ENCODE peak calls at places on chromosomes 11 and 22, in ten cellular contexts. One of them, this sample, is unnamed.

GRCh38 chr11:102447193-102447592 is 5.4 kb downstream of the TMEM123 start:
- DNase-seq in T-cell: no peak
- DNase-seq in iris pigment epithelial cell: no peak
- DNase-seq in HTR-8/SVneo: no peak
- DNase-seq in heart right ventricle: no peak
- DNase-seq in activated CD8-positive, alpha-beta memory T cell treated with anti-CD3 and anti-CD28 coated beads for 1 hour: no peak
- DNase-seq in Jurkat, Clone E6-1: no peak
- DNase-seq in endodermal cell: no peak
- DNase-seq in left cardiac atrium: no peak
- DNase-seq in T1000: no peak
- DNase-seq in this sample: no peak

GRCh38 chr22:31075961-31076360 is 5.2 kb upstream of the SMTN start:
- DNase-seq in T-cell: no peak
- DNase-seq in iris pigment epithelial cell: peak; percentile 41
- DNase-seq in HTR-8/SVneo: no peak
- DNase-seq in heart right ventricle: peak; percentile 91
- DNase-seq in activated CD8-positive, alpha-beta memory T cell treated with anti-CD3 and anti-CD28 coated beads for 1 hour: no peak
- DNase-seq in Jurkat, Clone E6-1: no peak
- DNase-seq in endodermal cell: no peak
- DNase-seq in left cardiac atrium: peak; percentile 90
- DNase-seq in T1000: no peak
- DNase-seq in this sample: no peak

GRCh38 chr11:87437844-87438223 is 400.1 kb downstream of the TMEM135 start:
- DNase-seq in T-cell: no peak
- DNase-seq in iris pigment epithelial cell: peak; percentile 71
- DNase-seq in HTR-8/SVneo: peak; percentile 37
- DNase-seq in heart right ventricle: no peak
- DNase-seq in activated CD8-positive, alpha-beta memory T cell treated with anti-CD3 and anti-CD28 coated beads for 1 hour: no peak
- DNase-seq in Jurkat, Clone E6-1: no peak
- DNase-seq in endodermal cell: no peak
- DNase-seq in left cardiac atrium: no peak
- DNase-seq in T1000: no peak
- DNase-seq in this sample: no peak

GRCh38 chr11:79026803-79027445 is 413.9 kb downstream of the TENM4 start:
- DNase-seq in T-cell: no peak
- DNase-seq in iris pigment epithelial cell: peak; percentile 17
- DNase-seq in HTR-8/SVneo: no peak
- DNase-seq in heart right ventricle: no peak
- DNase-seq in activated CD8-positive, alpha-beta memory T cell treated with anti-CD3 and anti-CD28 coated beads for 1 hour: no peak
- DNase-seq in Jurkat, Clone E6-1: no peak
- DNase-seq in endodermal cell: no peak
- DNase-seq in left cardiac atrium: no peak
- DNase-seq in T1000: no peak
- DNase-seq in this sample: peak; percentile 44

GRCh38 chr22:24725736-24726135 is 48.8 kb downstream of the PIWIL3 start:
- DNase-seq in T-cell: no peak
- DNase-seq in iris pigment epithelial cell: no peak
- DNase-seq in HTR-8/SVneo: no peak
- DNase-seq in heart right ventricle: no peak
- DNase-seq in activated CD8-positive, alpha-beta memory T cell treated with anti-CD3 and anti-CD28 coated beads for 1 hour: no peak
- DNase-seq in Jurkat, Clone E6-1: no peak
- DNase-seq in endodermal cell: no peak
- DNase-seq in left cardiac atrium: no peak
- DNase-seq in T1000: no peak
- DNase-seq in this sample: no peak

GRCh38 chr11:44860346-44860745 is 90.3 kb downstream of the TP53I11 start:
- DNase-seq in T-cell: no peak
- DNase-seq in iris pigment epithelial cell: no peak
- DNase-seq in HTR-8/SVneo: no peak
- DNase-seq in heart right ventricle: no peak
- DNase-seq in activated CD8-positive, alpha-beta memory T cell treated with anti-CD3 and anti-CD28 coated beads for 1 hour: no peak
- DNase-seq in Jurkat, Clone E6-1: no peak
- DNase-seq in endodermal cell: no peak
- DNase-seq in left cardiac atrium: no peak
- DNase-seq in T1000: no peak
- DNase-seq in this sample: no peak

GRCh38 chr11:46271875-46272815 is 5.3 kb upstream of the CREB3L1 start:
- DNase-seq in T-cell: no peak
- DNase-seq in iris pigment epithelial cell: no peak
- DNase-seq in HTR-8/SVneo: no peak
- DNase-seq in heart right ventricle: no peak
- DNase-seq in activated CD8-positive, alpha-beta memory T cell treated with anti-CD3 and anti-CD28 coated beads for 1 hour: no peak
- DNase-seq in Jurkat, Clone E6-1: no peak
- DNase-seq in endodermal cell: no peak
- DNase-seq in left cardiac atrium: no peak
- DNase-seq in T1000: no peak
- DNase-seq in this sample: peak; percentile 56

GRCh38 chr11:19642759-19643158 is 69.9 kb upstream of the NAV2 start:
- DNase-seq in T-cell: no peak
- DNase-seq in iris pigment epithelial cell: no peak
- DNase-seq in HTR-8/SVneo: no peak
- DNase-seq in heart right ventricle: no peak
- DNase-seq in activated CD8-positive, alpha-beta memory T cell treated with anti-CD3 and anti-CD28 coated beads for 1 hour: no peak
- DNase-seq in Jurkat, Clone E6-1: peak; percentile 45
- DNase-seq in endodermal cell: no peak
- DNase-seq in left cardiac atrium: no peak
- DNase-seq in T1000: no peak
- DNase-seq in this sample: no peak

GRCh38 chr11:117462183-117462574 is 134.5 kb downstream of the CEP164 start:
- DNase-seq in T-cell: no peak
- DNase-seq in iris pigment epithelial cell: no peak
- DNase-seq in HTR-8/SVneo: no peak
- DNase-seq in heart right ventricle: no peak
- DNase-seq in activated CD8-positive, alpha-beta memory T cell treated with anti-CD3 and anti-CD28 coated beads for 1 hour: no peak
- DNase-seq in Jurkat, Clone E6-1: no peak
- DNase-seq in endodermal cell: no peak
- DNase-seq in left cardiac atrium: no peak
- DNase-seq in T1000: no peak
- DNase-seq in this sample: no peak

GRCh38 chr11:62909107-62909894 is 11.9 kb downstream of the CHRM1 start:
- DNase-seq in T-cell: no peak
- DNase-seq in iris pigment epithelial cell: peak; percentile 73
- DNase-seq in HTR-8/SVneo: peak; percentile 66
- DNase-seq in heart right ventricle: peak; percentile 80
- DNase-seq in activated CD8-positive, alpha-beta memory T cell treated with anti-CD3 and anti-CD28 coated beads for 1 hour: no peak
- DNase-seq in Jurkat, Clone E6-1: no peak
- DNase-seq in endodermal cell: peak; percentile 98
- DNase-seq in left cardiac atrium: peak; percentile 87
- DNase-seq in T1000: no peak
- DNase-seq in this sample: peak; percentile 98

GRCh38 chr11:72965672-72966071 is 151.5 kb downstream of the ATG16L2 start:
- DNase-seq in T-cell: no peak
- DNase-seq in iris pigment epithelial cell: peak; percentile 41
- DNase-seq in HTR-8/SVneo: no peak
- DNase-seq in heart right ventricle: no peak
- DNase-seq in activated CD8-positive, alpha-beta memory T cell treated with anti-CD3 and anti-CD28 coated beads for 1 hour: no peak
- DNase-seq in Jurkat, Clone E6-1: no peak
- DNase-seq in endodermal cell: no peak
- DNase-seq in left cardiac atrium: no peak
- DNase-seq in T1000: no peak
- DNase-seq in this sample: no peak

GRCh38 chr22:19810381-19811141 is 44.1 kb downstream of the GNB1L start:
- DNase-seq in T-cell: no peak
- DNase-seq in iris pigment epithelial cell: peak; percentile 77
- DNase-seq in HTR-8/SVneo: peak; percentile 39
- DNase-seq in heart right ventricle: no peak
- DNase-seq in activated CD8-positive, alpha-beta memory T cell treated with anti-CD3 and anti-CD28 coated beads for 1 hour: no peak
- DNase-seq in Jurkat, Clone E6-1: no peak
- DNase-seq in endodermal cell: peak; percentile 62
- DNase-seq in left cardiac atrium: peak; percentile 12
- DNase-seq in T1000: no peak
- DNase-seq in this sample: peak; percentile 68

GRCh38 chr22:42548597-42549328 is 5.0 kb upstream of the SERHL2 start:
- DNase-seq in T-cell: no peak
- DNase-seq in iris pigment epithelial cell: no peak
- DNase-seq in HTR-8/SVneo: no peak
- DNase-seq in heart right ventricle: no peak
- DNase-seq in activated CD8-positive, alpha-beta memory T cell treated with anti-CD3 and anti-CD28 coated beads for 1 hour: no peak
- DNase-seq in Jurkat, Clone E6-1: no peak
- DNase-seq in endodermal cell: peak; percentile 75
- DNase-seq in left cardiac atrium: no peak
- DNase-seq in T1000: no peak
- DNase-seq in this sample: no peak

GRCh38 chr22:27692243-27692642 is 109.3 kb downstream of the MN1 start:
- DNase-seq in T-cell: no peak
- DNase-seq in iris pigment epithelial cell: no peak
- DNase-seq in HTR-8/SVneo: no peak
- DNase-seq in heart right ventricle: no peak
- DNase-seq in activated CD8-positive, alpha-beta memory T cell treated with anti-CD3 and anti-CD28 coated beads for 1 hour: no peak
- DNase-seq in Jurkat, Clone E6-1: no peak
- DNase-seq in endodermal cell: no peak
- DNase-seq in left cardiac atrium: no peak
- DNase-seq in T1000: no peak
- DNase-seq in this sample: no peak

GRCh38 chr11:107006076-107006833 is 12.0 kb downstream of the GUCY1A2 start:
- DNase-seq in T-cell: no peak
- DNase-seq in iris pigment epithelial cell: no peak
- DNase-seq in HTR-8/SVneo: no peak
- DNase-seq in heart right ventricle: no peak
- DNase-seq in activated CD8-positive, alpha-beta memory T cell treated with anti-CD3 and anti-CD28 coated beads for 1 hour: no peak
- DNase-seq in Jurkat, Clone E6-1: no peak
- DNase-seq in endodermal cell: no peak
- DNase-seq in left cardiac atrium: no peak
- DNase-seq in T1000: no peak
- DNase-seq in this sample: no peak

GRCh38 chr11:102306048-102306575 is 11.2 kb upstream of the BIRC3 start:
- DNase-seq in T-cell: no peak
- DNase-seq in iris pigment epithelial cell: no peak
- DNase-seq in HTR-8/SVneo: no peak
- DNase-seq in heart right ventricle: no peak
- DNase-seq in activated CD8-positive, alpha-beta memory T cell treated with anti-CD3 and anti-CD28 coated beads for 1 hour: no peak
- DNase-seq in Jurkat, Clone E6-1: no peak
- DNase-seq in endodermal cell: no peak
- DNase-seq in left cardiac atrium: no peak
- DNase-seq in T1000: peak; percentile 7
- DNase-seq in this sample: no peak

GRCh38 chr22:39205344-39206021 is 39.3 kb downstream of the PDGFB start:
- DNase-seq in T-cell: peak; percentile 52
- DNase-seq in iris pigment epithelial cell: peak; percentile 72
- DNase-seq in HTR-8/SVneo: peak; percentile 79
- DNase-seq in heart right ventricle: no peak
- DNase-seq in activated CD8-positive, alpha-beta memory T cell treated with anti-CD3 and anti-CD28 coated beads for 1 hour: peak; percentile 14
- DNase-seq in Jurkat, Clone E6-1: peak; percentile 65
- DNase-seq in endodermal cell: peak; percentile 73
- DNase-seq in left cardiac atrium: no peak
- DNase-seq in T1000: no peak
- DNase-seq in this sample: peak; percentile 90

GRCh38 chr22:43944670-43945430 is 10.4 kb upstream of the SAMM50 start:
- DNase-seq in T-cell: no peak
- DNase-seq in iris pigment epithelial cell: no peak
- DNase-seq in HTR-8/SVneo: no peak
- DNase-seq in heart right ventricle: no peak
- DNase-seq in activated CD8-positive, alpha-beta memory T cell treated with anti-CD3 and anti-CD28 coated beads for 1 hour: no peak
- DNase-seq in Jurkat, Clone E6-1: no peak
- DNase-seq in endodermal cell: no peak
- DNase-seq in left cardiac atrium: no peak
- DNase-seq in T1000: no peak
- DNase-seq in this sample: no peak

GRCh38 chr11:115656684-115657083 is 152.5 kb upstream of the CADM1 start:
- DNase-seq in T-cell: no peak
- DNase-seq in iris pigment epithelial cell: no peak
- DNase-seq in HTR-8/SVneo: no peak
- DNase-seq in heart right ventricle: no peak
- DNase-seq in activated CD8-positive, alpha-beta memory T cell treated with anti-CD3 and anti-CD28 coated beads for 1 hour: no peak
- DNase-seq in Jurkat, Clone E6-1: no peak
- DNase-seq in endodermal cell: no peak
- DNase-seq in left cardiac atrium: no peak
- DNase-seq in T1000: no peak
- DNase-seq in this sample: no peak

GRCh38 chr22:41338614-41339212 is 37.4 kb downstream of the ZC3H7B start:
- DNase-seq in T-cell: no peak
- DNase-seq in iris pigment epithelial cell: no peak
- DNase-seq in HTR-8/SVneo: no peak
- DNase-seq in heart right ventricle: no peak
- DNase-seq in activated CD8-positive, alpha-beta memory T cell treated with anti-CD3 and anti-CD28 coated beads for 1 hour: no peak
- DNase-seq in Jurkat, Clone E6-1: no peak
- DNase-seq in endodermal cell: no peak
- DNase-seq in left cardiac atrium: no peak
- DNase-seq in T1000: no peak
- DNase-seq in this sample: no peak

GRCh38 chr11:77450227-77450626 is 23.7 kb downstream of the PAK1 start:
- DNase-seq in T-cell: no peak
- DNase-seq in iris pigment epithelial cell: no peak
- DNase-seq in HTR-8/SVneo: no peak
- DNase-seq in heart right ventricle: no peak
- DNase-seq in activated CD8-positive, alpha-beta memory T cell treated with anti-CD3 and anti-CD28 coated beads for 1 hour: no peak
- DNase-seq in Jurkat, Clone E6-1: no peak
- DNase-seq in endodermal cell: no peak
- DNase-seq in left cardiac atrium: no peak
- DNase-seq in T1000: no peak
- DNase-seq in this sample: no peak

GRCh38 chr22:46444390-46444854 is 93.0 kb downstream of the CELSR1 start:
- DNase-seq in T-cell: no peak
- DNase-seq in iris pigment epithelial cell: no peak
- DNase-seq in HTR-8/SVneo: no peak
- DNase-seq in heart right ventricle: no peak
- DNase-seq in activated CD8-positive, alpha-beta memory T cell treated with anti-CD3 and anti-CD28 coated beads for 1 hour: no peak
- DNase-seq in Jurkat, Clone E6-1: no peak
- DNase-seq in endodermal cell: peak; percentile 71
- DNase-seq in left cardiac atrium: no peak
- DNase-seq in T1000: no peak
- DNase-seq in this sample: no peak

GRCh38 chr11:501001-501682 is 5.9 kb downstream of the RNH1 start:
- DNase-seq in T-cell: no peak
- DNase-seq in iris pigment epithelial cell: no peak
- DNase-seq in HTR-8/SVneo: no peak
- DNase-seq in heart right ventricle: no peak
- DNase-seq in activated CD8-positive, alpha-beta memory T cell treated with anti-CD3 and anti-CD28 coated beads for 1 hour: no peak
- DNase-seq in Jurkat, Clone E6-1: no peak
- DNase-seq in endodermal cell: no peak
- DNase-seq in left cardiac atrium: no peak
- DNase-seq in T1000: no peak
- DNase-seq in this sample: peak; percentile 36

GRCh38 chr11:45252134-45252856 is 33.8 kb downstream of the SYT13 start:
- DNase-seq in T-cell: no peak
- DNase-seq in iris pigment epithelial cell: no peak
- DNase-seq in HTR-8/SVneo: peak; percentile 45
- DNase-seq in heart right ventricle: peak; percentile 43
- DNase-seq in activated CD8-positive, alpha-beta memory T cell treated with anti-CD3 and anti-CD28 coated beads for 1 hour: no peak
- DNase-seq in Jurkat, Clone E6-1: peak; percentile 20
- DNase-seq in endodermal cell: peak; percentile 96
- DNase-seq in left cardiac atrium: peak; percentile 66
- DNase-seq in T1000: no peak
- DNase-seq in this sample: peak; percentile 93

GRCh38 chr11:3827434-3828186 is 13.1 kb downstream of the RHOG start:
- DNase-seq in T-cell: no peak
- DNase-seq in iris pigment epithelial cell: no peak
- DNase-seq in HTR-8/SVneo: no peak
- DNase-seq in heart right ventricle: no peak
- DNase-seq in activated CD8-positive, alpha-beta memory T cell treated with anti-CD3 and anti-CD28 coated beads for 1 hour: no peak
- DNase-seq in Jurkat, Clone E6-1: no peak
- DNase-seq in endodermal cell: no peak
- DNase-seq in left cardiac atrium: no peak
- DNase-seq in T1000: no peak
- DNase-seq in this sample: no peak

GRCh38 chr11:48081151-48082010 is 101.0 kb downstream of the PTPRJ start:
- DNase-seq in T-cell: peak; percentile 4
- DNase-seq in iris pigment epithelial cell: peak; percentile 86
- DNase-seq in HTR-8/SVneo: no peak
- DNase-seq in heart right ventricle: peak; percentile 76
- DNase-seq in activated CD8-positive, alpha-beta memory T cell treated with anti-CD3 and anti-CD28 coated beads for 1 hour: no peak
- DNase-seq in Jurkat, Clone E6-1: no peak
- DNase-seq in endodermal cell: no peak
- DNase-seq in left cardiac atrium: peak; percentile 79
- DNase-seq in T1000: peak; percentile 8
- DNase-seq in this sample: peak; percentile 56

GRCh38 chr22:39237276-39238123 is 7.3 kb downstream of the PDGFB start:
- DNase-seq in T-cell: no peak
- DNase-seq in iris pigment epithelial cell: no peak
- DNase-seq in HTR-8/SVneo: no peak
- DNase-seq in heart right ventricle: no peak
- DNase-seq in activated CD8-positive, alpha-beta memory T cell treated with anti-CD3 and anti-CD28 coated beads for 1 hour: no peak
- DNase-seq in Jurkat, Clone E6-1: no peak
- DNase-seq in endodermal cell: no peak
- DNase-seq in left cardiac atrium: no peak
- DNase-seq in T1000: no peak
- DNase-seq in this sample: no peak

GRCh38 chr11:77089004-77089545 is 13.6 kb upstream of the OMP start:
- DNase-seq in T-cell: no peak
- DNase-seq in iris pigment epithelial cell: no peak
- DNase-seq in HTR-8/SVneo: no peak
- DNase-seq in heart right ventricle: no peak
- DNase-seq in activated CD8-positive, alpha-beta memory T cell treated with anti-CD3 and anti-CD28 coated beads for 1 hour: no peak
- DNase-seq in Jurkat, Clone E6-1: no peak
- DNase-seq in endodermal cell: no peak
- DNase-seq in left cardiac atrium: peak; percentile 8
- DNase-seq in T1000: no peak
- DNase-seq in this sample: no peak

This sample was measured in islet precursor cell.